ENCODE peak calls at places on chromosomes 1 and 21, in four cellular contexts. G is thoracic aorta, O is colonic mucosa, E is ovary. B is an unnamed sample. For H3K4me1 and H3K36me3, the result is how much of the 10 kb centered on the place peaks cover.

GRCh38 chr1:9443913-9444445 is 95.3 kb upstream of the SLC25A33 start:
- DNase-seq in O (no peak), G (no peak), E (peak), B (no peak)

GRCh38 chr1:61140778-61141177 is 58.4 kb downstream of the NFIA start:
- DNase-seq in O (no peak), G (no peak), E (no peak), B (no peak)

GRCh38 chr1:228445867-228446584 is 29.4 kb upstream of the TRIM17 start:
- DNase-seq in O (no peak), E (peak), G (no peak), B (no peak)

GRCh38 chr1:18999287-18999852 is 42.9 kb upstream of the IFFO2 start:
- DNase-seq in E (no peak), G (peak), O (no peak), B (no peak)

GRCh38 chr1:53592521-53592982 is 133.4 kb downstream of the DMRTB1 start:
- DNase-seq in G (no peak), O (peak), E (no peak), B (no peak)

GRCh38 chr21:29082416-29082815 is 9.0 kb upstream of the CCT8 start:
- DNase-seq in O (peak), E (no peak), G (no peak), B (no peak)

GRCh38 chr1:116491985-116492811 is 78.6 kb downstream of the CD58 start:
- DNase-seq in G (no peak), O (no peak), E (no peak), B (no peak)

GRCh38 chr1:223231581-223231980 is 88.5 kb upstream of the TLR5 start:
- DNase-seq in O (no peak), E (no peak), G (no peak), B (no peak)

GRCh38 chr21:33937931-33938339 is 22.3 kb upstream of the ATP5PO start:
- DNase-seq in G (no peak), E (no peak), O (no peak), B (no peak)

GRCh38 chr21:19031956-19032355 is 628.4 kb upstream of the TMPRSS15 start:
- DNase-seq in G (no peak), E (no peak), O (no peak), B (no peak)

GRCh38 chr1:248243204-248243603 is 12.0 kb downstream of the OR2M4 start:
- DNase-seq in O (no peak), E (no peak), G (no peak), B (no peak)

GRCh38 chr1:204377800-204378608 is 18.3 kb upstream of the PLEKHA6 start:
- DNase-seq in G (no peak), O (peak), E (no peak), B (no peak)

GRCh38 chr1:214604543-214604942 is 1.5 kb downstream of the CENPF start:
- DNase-seq in G (no peak), E (no peak), O (no peak), B (no peak)

GRCh38 chr1:67134692-67135091 is at the start of gene C1orf141:
- DNase-seq in G (no peak), E (peak), O (no peak), B (no peak)

GRCh38 chr1:170927955-170928850 is 7.1 kb upstream of the MROH9 start:
- DNase-seq in G (no peak), O (no peak), E (no peak), B (no peak)

GRCh38 chr1:20540281-20540680 is 12.1 kb upstream of the FAM43B start:
- DNase-seq in G (no peak), E (no peak), O (no peak), B (no peak)

GRCh38 chr1:110927484-110928075 is 36.1 kb downstream of the LRIF1 start:
- DNase-seq in O (no peak), G (no peak), E (no peak), B (no peak)

GRCh38 chr1:195141294-195141693 is 1466.9 kb downstream of the KCNT2 start:
- DNase-seq in O (no peak), E (no peak), G (no peak), B (no peak)

GRCh38 chr1:64171797-64172281 is 31.6 kb upstream of the UBE2U start:
- DNase-seq in O (peak), E (no peak), G (no peak), B (no peak)

GRCh38 chr1:199009447-199009846 is 370.6 kb downstream of the PTPRC start:
- DNase-seq in E (no peak), G (no peak), O (no peak), B (no peak)

GRCh38 chr1:220370041-220370700 is 97.9 kb upstream of the RAB3GAP2 start:
- DNase-seq in G (no peak), O (no peak), E (no peak), B (no peak)

GRCh38 chr21:31564439-31564838 is 95.1 kb upstream of the SOD1 start:
- DNase-seq in O (no peak), G (no peak), E (no peak), B (no peak)

GRCh38 chr1:55304306-55304705 is 89.1 kb upstream of the USP24 start:
- DNase-seq in E (no peak), G (no peak), O (no peak), B (no peak)

GRCh38 chr1:231418101-231418740 is 3.9 kb downstream of the EGLN1 start:
- DNase-seq in E (no peak), O (no peak), G (no peak), B (no peak)

GRCh38 chr1:36386262-36387140 is 777 bp upstream of the STK40 start:
- DNase-seq in O (peak), E (peak), G (peak), B (peak)

GRCh38 chr1:203048555-203049051 is 22.3 kb downstream of the PPFIA4 start:
- DNase-seq in G (no peak), E (no peak), O (no peak), B (no peak)

DNA sequence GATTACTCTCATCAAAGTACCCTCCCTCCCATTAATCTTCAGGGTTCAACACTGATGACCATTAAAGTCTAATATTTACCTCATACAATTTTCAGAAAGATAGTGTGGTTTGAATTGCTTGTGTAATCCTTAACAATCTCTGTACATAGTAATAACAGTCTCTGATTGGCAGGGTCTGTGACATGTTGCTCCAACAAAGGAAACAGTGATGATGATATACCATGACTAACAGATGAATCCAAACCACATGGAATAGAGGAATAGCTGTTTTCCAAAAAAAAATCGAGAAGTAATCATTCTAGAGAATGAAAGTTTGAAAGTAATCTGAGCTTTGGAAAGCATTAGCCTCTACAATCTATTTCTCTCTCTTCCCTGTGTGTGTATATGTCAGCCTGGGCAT is 610.1 kb upstream of the NEGR1 start:
- DNase-seq in G (no peak), E (no peak), O (no peak), B (no peak)
- TF ChIP-seq CTCF in G (no peak), E (no peak), O (no peak), B (no peak)

GRCh38 chr1:77024500-77024899 is 157.2 kb downstream of the ST6GALNAC5 start:
- DNase-seq in G (no peak), E (no peak), O (no peak), B (no peak)
- H3K4me1 ChIP-seq in G (under half), E (under half), O (under half), B (under half)

DNA sequence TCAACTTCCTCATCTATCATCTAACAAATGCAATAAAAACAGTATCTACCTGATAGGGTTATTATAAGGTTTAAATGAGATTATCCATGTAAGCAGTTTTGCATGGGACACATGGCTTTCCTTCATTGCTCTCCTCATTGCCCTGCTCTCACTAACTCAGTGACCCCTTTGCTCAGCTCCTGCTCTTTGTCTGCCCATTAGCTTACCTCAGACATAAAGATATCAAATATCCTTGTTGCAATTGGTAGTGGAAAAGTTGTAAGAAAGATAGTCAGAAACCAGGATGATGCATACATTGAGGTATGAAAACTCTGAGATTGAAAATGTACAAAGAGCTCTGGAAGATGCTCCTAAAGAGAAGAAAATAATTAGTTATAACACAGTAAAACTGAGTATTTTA is 89.8 kb downstream of the EVI5 start:
- DNase-seq in E (no peak), O (no peak), G (no peak), B (no peak)
- H3K36me3 ChIP-seq in E (under half), O (under half), G (under half), B (half or more)

DNA sequence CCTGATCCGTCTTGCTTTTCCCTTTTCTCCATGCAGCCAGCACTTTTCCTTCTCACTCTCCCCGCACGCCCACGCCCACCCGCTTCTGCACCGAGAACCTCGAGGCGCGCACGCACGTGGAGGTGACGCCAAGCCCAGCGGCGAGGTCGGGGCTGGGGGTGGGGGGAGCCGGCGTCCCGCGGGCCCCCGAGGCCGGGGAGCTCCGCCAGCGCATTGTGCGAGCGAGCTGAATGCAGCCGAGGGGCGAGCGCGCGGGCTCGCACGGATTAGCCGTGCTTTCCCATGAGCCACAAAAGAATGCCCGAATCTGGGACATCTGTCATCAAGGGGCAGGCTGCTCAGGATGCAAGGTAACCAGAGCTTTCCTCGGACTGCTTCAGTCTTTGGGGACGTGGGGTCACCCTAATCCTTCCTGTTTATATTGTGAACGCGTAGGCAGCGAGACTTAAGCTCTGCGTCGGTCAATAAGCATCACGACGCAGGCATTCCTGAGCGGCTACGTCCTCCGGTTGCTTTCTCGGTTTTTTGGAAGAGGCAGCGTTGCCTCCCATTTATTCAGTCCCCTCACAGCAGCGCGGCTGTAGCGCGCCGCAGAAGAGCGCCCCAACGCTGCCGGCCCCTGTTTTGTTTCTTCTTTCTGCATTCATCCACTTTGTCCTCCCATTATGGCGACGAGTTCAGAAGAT is 67.3 kb upstream of the AKT3 start:
- DNase-seq in G (no peak), O (peak), E (peak), B (no peak)
- TF ChIP-seq CTCF in G (no peak), O (no peak), E (no peak), B (no peak)

GRCh38 chr1:22110016-22110415 is 32.9 kb downstream of the WNT4 start:
- DNase-seq in O (no peak), E (no peak), G (no peak), B (no peak)
- H3K4me1 ChIP-seq in O (under half), E (under half), G (under half), B (under half)

GRCh38 chr1:176051402-176051801 is 155.7 kb downstream of the COP1 start:
- DNase-seq in G (no peak), O (no peak), E (no peak), B (no peak)

GRCh38 chr1:176055398-176055797 is 151.7 kb downstream of the COP1 start:
- DNase-seq in E (no peak), G (no peak), O (no peak), B (no peak)

GRCh38 chr1:176051902-176052518 is 155.1 kb downstream of the COP1 start:
- DNase-seq in E (no peak), G (no peak), O (no peak), B (no peak)

GRCh38 chr1:176046926-176047325 is 160.2 kb downstream of the COP1 start:
- DNase-seq in O (no peak), G (no peak), E (no peak), B (no peak)

GRCh38 chr1:176049582-176049981 is 157.5 kb downstream of the COP1 start:
- DNase-seq in G (no peak), E (no peak), O (no peak), B (no peak)
- H3K36me3 ChIP-seq in G (under half), E (under half), O (under half), B (under half)

GRCh38 chr1:63073530-63074306 is 248.6 kb upstream of the FOXD3 start:
- DNase-seq in E (no peak), O (no peak), G (no peak), B (no peak)
- TF ChIP-seq CTCF in E (no peak), O (no peak), G (no peak), B (no peak)

DNA sequence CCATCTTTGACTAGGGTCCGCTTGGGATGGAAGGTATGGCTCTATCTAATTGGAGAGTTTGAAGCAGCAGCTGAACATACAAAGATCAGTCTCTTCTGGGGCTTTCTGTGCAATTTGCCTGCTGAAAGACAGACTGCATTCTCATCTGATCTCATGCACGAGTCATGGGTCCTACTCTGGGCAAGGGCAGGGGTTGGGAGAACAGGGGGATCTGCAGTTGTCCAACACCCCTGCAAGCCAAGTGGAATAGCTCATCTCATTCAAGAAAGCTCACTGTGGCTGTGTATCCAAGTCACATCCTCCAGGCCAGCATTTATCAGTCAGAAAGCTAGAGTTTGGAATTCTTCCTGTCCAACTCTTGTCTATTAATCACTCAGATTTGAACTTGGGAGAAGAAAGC is 177.2 kb upstream of the C8B start:
- DNase-seq in O (no peak), G (no peak), E (no peak), B (no peak)
- H3K4me1 ChIP-seq in O (under half), G (under half), E (under half), B (under half)

DNA sequence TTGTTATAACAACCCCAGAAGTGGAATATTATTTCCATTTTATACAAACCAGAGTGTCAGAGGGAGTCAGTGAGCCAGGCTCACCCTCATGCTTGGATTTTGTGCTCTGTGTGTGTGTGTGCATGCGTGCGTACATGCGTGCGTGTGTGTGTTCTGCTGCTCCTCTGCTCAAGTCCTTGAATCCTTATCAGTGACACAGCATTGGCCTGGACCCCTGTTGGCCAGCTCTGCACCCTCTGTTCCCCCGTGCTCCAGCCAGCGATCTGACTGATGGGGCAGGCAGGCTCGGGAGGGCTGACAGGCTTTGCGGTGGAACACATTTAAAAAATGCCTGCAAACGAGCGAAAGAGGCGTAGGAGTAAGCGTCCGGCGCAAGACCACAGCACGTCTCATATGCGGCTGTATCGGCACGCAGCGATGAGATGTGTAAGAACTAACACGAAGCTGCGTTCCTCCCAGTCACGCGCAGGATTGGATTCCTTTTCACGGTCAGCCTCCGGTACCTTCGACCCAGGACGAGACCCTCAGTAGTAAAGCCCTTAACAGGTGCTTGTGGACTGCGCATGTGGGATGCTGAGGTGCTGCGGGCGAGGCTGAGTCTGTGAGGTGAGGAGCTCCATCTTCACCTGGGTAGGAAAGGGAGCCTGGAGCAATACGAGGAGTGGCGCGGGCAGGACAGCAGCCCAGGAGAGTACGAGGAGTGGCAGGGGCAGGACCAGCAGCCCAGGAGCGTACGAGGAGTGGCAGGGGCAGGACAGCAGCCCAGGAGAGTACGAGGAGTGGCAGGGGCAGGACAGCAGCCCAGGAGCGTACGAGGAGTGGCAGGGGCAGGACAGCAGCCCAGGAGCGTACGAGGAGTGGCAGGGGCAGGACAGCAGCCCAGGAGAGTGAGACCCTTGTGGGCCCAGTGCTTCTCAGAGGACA is 130.9 kb downstream of the GALNT2 start:
- DNase-seq in E (no peak), G (no peak), O (peak), B (no peak)
- H3K36me3 ChIP-seq in E (under half), G (under half), O (under half), B (under half)

B was measured in esophagus squamous epithelium.